ENCODE peak calls at places on chromosomes 5 and 9, in five cellular contexts. H is SJSA1; Q is tibial artery; R is effector memory CD4-positive, alpha-beta T cell; L is CD8-positive, alpha-beta T cell. J is an unnamed sample.

GRCh38 chr5:97534166-97534565 is 351.1 kb upstream of the RIOK2 start:
- DNase-seq in H (peak), Q (no peak), R (no peak), L (no peak), J (peak)

GRCh38 chr5:58455966-58456365 is 3.9 kb downstream of the PLK2 start:
- DNase-seq in H (no peak), Q (no peak), R (no peak), L (no peak), J (no peak)

GRCh38 chr5:3362606-3362910 is 233.1 kb upstream of the IRX1 start:
- DNase-seq in H (no peak), Q (no peak), R (no peak), L (no peak), J (no peak)

GRCh38 chr9:128358861-128359260 is 12.3 kb upstream of the URM1 start:
- DNase-seq in H (no peak), Q (no peak), R (no peak), L (no peak), J (no peak)

GRCh38 chr5:112419596-112420110 is 576 bp upstream of the EPB41L4A start:
- DNase-seq in H (peak), Q (peak), R (no peak), L (no peak), J (no peak)

GRCh38 chr5:93572773-93573626 is 8.0 kb downstream of the NR2F1-AS1 start:
- DNase-seq in H (no peak), Q (no peak), R (no peak), L (no peak), J (no peak)

GRCh38 chr5:34627794-34628193 is 28.3 kb upstream of the RAI14 start:
- DNase-seq in H (peak), Q (no peak), R (no peak), L (no peak), J (no peak)

GRCh38 chr5:10987881-10988504 is 227.0 kb upstream of the DAP start:
- DNase-seq in H (peak), Q (no peak), R (peak), L (peak), J (no peak)

GRCh38 chr5:136819526-136820302 is 454.4 kb upstream of the TRPC7 start:
- DNase-seq in H (no peak), Q (no peak), R (no peak), L (no peak), J (no peak)

GRCh38 chr5:14250778-14251711 is 107.9 kb downstream of the TRIO start:
- DNase-seq in H (no peak), Q (no peak), R (no peak), L (no peak), J (peak)

GRCh38 chr9:77589046-77589795 is 58.9 kb downstream of the GNA14 start:
- DNase-seq in H (no peak), Q (no peak), R (no peak), L (no peak), J (no peak)

GRCh38 chr5:155729684-155730059 is 597.3 kb upstream of the SGCD start:
- DNase-seq in H (no peak), Q (no peak), R (no peak), L (no peak), J (no peak)

GRCh38 chr9:4137234-4137633 is 162.6 kb downstream of the GLIS3 start:
- DNase-seq in H (peak), Q (no peak), R (no peak), L (no peak), J (no peak)

GRCh38 chr9:129850821-129851540 is 15.7 kb downstream of the USP20 start:
- DNase-seq in H (no peak), Q (no peak), R (no peak), L (no peak), J (no peak)

GRCh38 chr5:154740483-154740882 is 14.7 kb upstream of the LARP1 start:
- DNase-seq in H (no peak), Q (peak), R (no peak), L (no peak), J (no peak)

GRCh38 chr5:144189800-144190429 is 19.2 kb downstream of the KCTD16 start:
- DNase-seq in H (peak), Q (no peak), R (peak), L (peak), J (peak)

GRCh38 chr9:32218100-32218767 is 166.2 kb upstream of the ACO1 start:
- DNase-seq in H (no peak), Q (no peak), R (no peak), L (no peak), J (no peak)

GRCh38 chr9:21398955-21399489 is 9.9 kb upstream of the IFNA8 start:
- DNase-seq in H (no peak), Q (no peak), R (no peak), L (no peak), J (no peak)

GRCh38 chr5:173243808-173244305 is 8.9 kb upstream of the NKX2-5 start:
- DNase-seq in H (no peak), Q (no peak), R (no peak), L (no peak), J (no peak)
- H3K4me3 ChIP-seq in H (no peak), Q (peak), R (peak), L (no peak), J (no peak)

GRCh38 chr5:67462150-67462549 is 265.6 kb upstream of the CD180 start:
- DNase-seq in H (no peak), Q (no peak), R (no peak), L (no peak), J (no peak)

DNA sequence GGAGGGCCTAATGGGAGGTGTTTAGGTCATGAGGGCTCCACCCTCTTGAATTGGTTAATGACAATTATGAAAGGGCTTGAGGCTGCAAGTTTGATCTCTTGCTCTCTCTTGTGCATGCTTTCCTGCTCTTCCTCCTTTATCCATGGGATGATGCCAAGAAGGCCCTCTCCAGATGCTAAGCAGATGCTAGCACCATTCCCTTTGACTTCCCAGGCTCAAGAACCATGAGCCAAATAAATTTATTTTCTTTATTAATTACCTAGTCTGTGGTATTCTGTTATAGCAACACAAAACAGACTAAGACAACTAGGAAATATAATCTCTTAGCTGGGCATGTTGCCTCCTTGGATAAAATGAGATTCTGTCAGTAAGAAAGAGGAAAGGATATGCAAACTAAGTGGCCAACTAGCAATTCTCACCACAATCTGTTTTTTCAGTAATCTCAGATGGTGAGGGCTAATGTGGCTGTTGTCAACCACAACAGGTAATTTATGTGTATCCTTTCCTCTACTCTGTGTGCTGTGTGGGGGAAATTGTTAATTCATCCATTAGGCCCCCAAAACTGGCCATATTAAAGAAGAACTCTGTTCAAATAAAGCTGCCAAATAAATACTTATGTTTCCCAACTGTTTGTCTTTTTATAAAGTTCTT is 269.1 kb upstream of the CD180 start:
- DNase-seq in H (no peak), Q (no peak), R (no peak), L (no peak), J (no peak)
- H3K27ac ChIP-seq in H (no peak), Q (no peak), R (no peak), L (no peak), J (no peak)

GRCh38 chr5:95861858-95862561 is 39.5 kb upstream of the GLRX start:
- DNase-seq in H (no peak), Q (no peak), R (no peak), L (no peak), J (no peak)
- H3K4me3 ChIP-seq in H (no peak), Q (no peak), R (no peak), L (no peak), J (no peak)

DNA sequence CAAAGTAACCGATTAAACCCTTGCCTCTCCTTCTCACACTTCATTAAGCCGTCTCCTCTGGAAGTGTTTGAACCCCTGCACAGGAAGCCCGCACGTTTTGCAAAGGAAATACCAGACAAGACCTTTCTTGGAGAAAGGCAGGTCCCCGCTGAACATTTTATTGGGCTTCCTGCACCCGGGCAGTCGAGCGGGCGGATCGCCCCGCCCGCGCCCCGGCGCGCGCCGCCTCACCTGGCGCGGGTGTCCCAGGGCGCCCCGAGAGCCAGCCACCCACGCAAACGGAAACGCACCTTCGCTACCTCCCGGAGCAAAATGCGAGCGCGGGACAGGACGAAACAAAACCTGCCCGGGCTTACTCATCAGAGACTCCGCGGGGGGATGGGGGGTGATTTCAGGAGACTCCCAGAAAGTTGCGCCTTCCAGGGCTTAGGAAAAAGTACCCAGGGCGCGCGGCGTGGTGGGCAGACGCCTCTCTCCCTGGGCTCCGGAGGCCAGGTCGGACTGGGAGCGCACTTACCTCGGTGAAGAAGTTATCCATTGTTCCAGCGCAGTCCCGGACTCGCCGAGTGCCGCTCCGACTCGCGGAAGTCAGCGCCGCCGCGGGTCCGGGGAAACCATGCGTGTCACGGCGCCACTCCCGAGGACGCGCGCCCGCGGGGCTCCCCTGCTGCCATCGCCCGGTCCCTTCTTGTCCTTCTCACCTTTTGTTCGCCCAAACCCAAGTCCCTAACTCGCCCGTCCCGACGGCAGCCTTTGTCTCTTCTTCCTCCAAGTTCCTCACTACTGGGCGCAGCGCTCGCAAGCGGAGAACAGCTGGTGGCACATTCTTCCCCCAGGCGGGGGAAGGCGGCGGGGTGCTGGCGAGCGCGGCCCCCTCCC is 578 bp downstream of the MYO10 start:
- DNase-seq in H (peak), Q (peak), R (no peak), L (no peak), J (peak)
- H3K27ac ChIP-seq in H (peak), Q (peak), R (no peak), L (no peak), J (peak)

GRCh38 chr5:176386491-176386890 is 1.9 kb downstream of the NOP16 start:
- DNase-seq in H (no peak), Q (no peak), R (no peak), L (no peak), J (no peak)
- H3K4me3 ChIP-seq in H (no peak), Q (no peak), R (no peak), L (no peak), J (no peak)

GRCh38 chr5:56155992-56156584 is 77.0 kb downstream of the ANKRD55 start:
- DNase-seq in H (no peak), Q (peak), R (no peak), L (no peak), J (peak)

GRCh38 chr5:56160723-56161445 is 72.2 kb downstream of the ANKRD55 start:
- DNase-seq in H (no peak), Q (no peak), R (no peak), L (no peak), J (no peak)

GRCh38 chr5:56161446-56161838 is 71.7 kb downstream of the ANKRD55 start:
- DNase-seq in H (no peak), Q (no peak), R (no peak), L (no peak), J (no peak)

GRCh38 chr5:56159521-56159947 is 73.6 kb downstream of the ANKRD55 start:
- DNase-seq in H (no peak), Q (no peak), R (no peak), L (no peak), J (peak)

DNA sequence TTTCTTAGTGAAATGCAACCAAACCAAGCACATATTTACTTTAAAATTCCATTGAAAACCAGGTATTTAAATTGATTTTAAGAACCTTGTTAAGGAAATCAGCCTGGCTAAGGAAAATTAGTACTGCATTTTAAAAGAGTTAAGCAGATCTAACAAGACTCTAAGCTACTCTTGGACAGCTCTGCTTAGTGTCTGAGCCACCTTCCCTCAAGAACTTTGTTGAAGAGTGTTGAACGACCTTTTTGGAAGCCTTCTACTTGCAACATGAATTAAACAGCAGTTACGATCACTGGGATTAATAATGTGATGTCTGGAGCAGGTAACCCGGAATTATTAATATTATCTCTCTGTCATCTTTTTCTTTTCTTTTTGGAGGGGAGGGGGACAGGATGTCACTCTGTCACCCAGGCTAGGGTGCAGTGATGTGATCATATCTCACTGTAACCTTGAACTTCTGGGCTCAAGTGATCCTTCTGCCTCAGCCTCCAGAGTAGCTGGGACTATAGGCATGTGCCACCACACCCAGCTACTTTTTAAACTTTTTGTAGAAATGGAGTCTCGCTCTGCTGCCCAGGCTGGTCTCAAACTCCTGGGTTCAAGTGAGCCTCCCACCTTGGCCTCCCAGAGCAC is 74.7 kb downstream of the ANKRD55 start:
- DNase-seq in H (no peak), Q (no peak), R (no peak), L (no peak), J (no peak)
- H3K27ac ChIP-seq in H (no peak), Q (no peak), R (peak), L (no peak), J (peak)

DNA sequence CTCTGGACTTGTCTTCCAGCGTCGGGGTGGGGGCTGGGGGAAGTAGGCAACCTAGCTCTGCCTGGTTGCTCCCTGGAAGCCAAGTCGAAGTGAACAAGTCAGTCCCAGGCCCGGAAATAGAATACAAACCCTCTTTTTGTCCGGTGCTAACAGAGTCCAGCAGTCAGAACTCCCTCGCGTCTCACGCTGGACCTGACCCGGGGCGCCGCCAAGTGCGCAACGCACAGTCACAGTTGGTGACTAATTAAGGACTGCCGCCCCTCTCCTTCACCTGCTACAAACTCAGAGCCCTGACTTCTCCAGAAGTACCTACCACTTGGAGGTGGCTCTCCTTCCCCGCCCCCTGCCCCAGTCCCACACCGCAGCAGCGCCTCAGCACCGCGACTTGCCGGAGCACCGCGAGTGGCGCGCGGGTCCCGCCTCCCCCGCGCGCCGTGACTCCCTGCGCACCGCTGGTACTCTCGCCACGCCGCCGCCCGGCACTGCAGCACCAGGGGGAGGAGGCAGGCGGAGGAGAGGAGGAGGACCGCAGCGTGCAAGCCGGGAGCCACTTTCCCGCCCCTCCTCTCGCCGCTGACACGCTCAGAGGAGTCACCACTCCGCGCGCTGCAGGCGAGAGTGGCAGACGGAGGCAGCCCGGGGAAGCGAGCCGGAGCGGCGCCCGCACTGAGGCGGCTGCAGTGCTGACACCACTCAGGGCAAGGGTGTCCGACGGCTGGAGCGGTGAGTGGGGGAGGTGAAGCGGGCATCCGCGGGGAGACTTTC is at the start of gene SV2C:
- DNase-seq in H (peak), Q (no peak), R (no peak), L (no peak), J (peak)
- H3K4me3 ChIP-seq in H (no peak), Q (peak), R (peak), L (no peak), J (no peak)

J was measured in HL-60.